ENCODE peak calls at places on chromosomes 7 and 10, in seven cellular contexts. V, M, X, G, R, W and K are unnamed samples.

GRCh38 chr7:44324204-44325126 is 929 bp downstream of the CAMK2B start:
- DNase-seq in V (no peak), M (no peak), X (no peak), G (no peak), R (no peak), W (no peak), K (no peak)

GRCh38 chr10:130234171-130234965 is 98.2 kb downstream of the GLRX3 start:
- DNase-seq in V (no peak), M (no peak), X (no peak), G (no peak), R (no peak), W (no peak), K (no peak)

GRCh38 chr10:89942217-89942616 is 240.8 kb downstream of the KIF20B start:
- DNase-seq in V (no peak), M (no peak), X (no peak), G (no peak), R (no peak), W (peak; percentile 43), K (no peak)

GRCh38 chr7:4694653-4695335 is 12.7 kb downstream of the FOXK1 start:
- DNase-seq in V (no peak), M (peak; percentile 45), X (peak; percentile 45), G (no peak), R (no peak), W (no peak), K (no peak)

GRCh38 chr10:110901954-110902819 is 16.8 kb downstream of the BBIP1 start:
- DNase-seq in V (peak; percentile 29), M (peak; percentile 35), X (peak; percentile 48), G (no peak), R (no peak), W (peak; percentile 85), K (no peak)

GRCh38 chr7:69690329-69690728 is 92.1 kb downstream of the AUTS2 start:
- DNase-seq in V (no peak), M (no peak), X (no peak), G (no peak), R (no peak), W (no peak), K (no peak)

GRCh38 chr10:129385600-129385999 is 81.4 kb upstream of the MGMT start:
- DNase-seq in V (no peak), M (no peak), X (no peak), G (no peak), R (no peak), W (no peak), K (no peak)

GRCh38 chr7:43379197-43379596 is 203.7 kb upstream of the STK17A start:
- DNase-seq in V (no peak), M (no peak), X (no peak), G (no peak), R (no peak), W (no peak), K (no peak)

GRCh38 chr10:11401314-11402222 is 209.9 kb downstream of the USP6NL start:
- DNase-seq in V (no peak), M (no peak), X (no peak), G (no peak), R (no peak), W (no peak), K (no peak)

GRCh38 chr7:120857558-120858298 is at the start of gene TSPAN12:
- DNase-seq in V (no peak), M (peak; percentile 63), X (no peak), G (peak; percentile 82), R (peak; percentile 91), W (peak; percentile 48), K (peak; percentile 54)

GRCh38 chr10:89575037-89575436 is 39.6 kb upstream of the SLC16A12 start:
- DNase-seq in V (no peak), M (no peak), X (no peak), G (no peak), R (no peak), W (no peak), K (no peak)

GRCh38 chr7:47464266-47464665 is 117.6 kb downstream of the TNS3 start:
- DNase-seq in V (no peak), M (no peak), X (no peak), G (no peak), R (no peak), W (no peak), K (no peak)

GRCh38 chr7:87129836-87130235 is 22.4 kb upstream of the DMTF1 start:
- DNase-seq in V (no peak), M (no peak), X (no peak), G (no peak), R (no peak), W (no peak), K (no peak)

GRCh38 chr10:3350205-3350604 is 177.6 kb upstream of the PITRM1 start:
- DNase-seq in V (no peak), M (no peak), X (no peak), G (no peak), R (no peak), W (no peak), K (no peak)

GRCh38 chr10:6384847-6385246 is 182.1 kb downstream of the PFKFB3 start:
- DNase-seq in V (no peak), M (no peak), X (no peak), G (no peak), R (no peak), W (no peak), K (no peak)

GRCh38 chr7:42253316-42253715 is 16.3 kb upstream of the GLI3 start:
- DNase-seq in V (no peak), M (no peak), X (no peak), G (no peak), R (no peak), W (peak; percentile 25), K (no peak)

GRCh38 chr10:105837951-105838350 is 1196.9 kb downstream of the SORCS3 start:
- DNase-seq in V (no peak), M (no peak), X (no peak), G (no peak), R (no peak), W (peak; percentile 4), K (no peak)

GRCh38 chr10:70118196-70118595 is 14.4 kb downstream of the AIFM2 start:
- DNase-seq in V (no peak), M (no peak), X (no peak), G (no peak), R (no peak), W (no peak), K (no peak)

GRCh38 chr10:114751856-114752255 is 69.7 kb upstream of the FHIP2A start:
- DNase-seq in V (peak; percentile 35), M (no peak), X (peak; percentile 61), G (no peak), R (no peak), W (peak; percentile 74), K (no peak)

GRCh38 chr10:127044191-127044590 is 139.0 kb downstream of the DOCK1 start:
- DNase-seq in V (no peak), M (no peak), X (no peak), G (no peak), R (no peak), W (peak; percentile 80), K (no peak)

DNA sequence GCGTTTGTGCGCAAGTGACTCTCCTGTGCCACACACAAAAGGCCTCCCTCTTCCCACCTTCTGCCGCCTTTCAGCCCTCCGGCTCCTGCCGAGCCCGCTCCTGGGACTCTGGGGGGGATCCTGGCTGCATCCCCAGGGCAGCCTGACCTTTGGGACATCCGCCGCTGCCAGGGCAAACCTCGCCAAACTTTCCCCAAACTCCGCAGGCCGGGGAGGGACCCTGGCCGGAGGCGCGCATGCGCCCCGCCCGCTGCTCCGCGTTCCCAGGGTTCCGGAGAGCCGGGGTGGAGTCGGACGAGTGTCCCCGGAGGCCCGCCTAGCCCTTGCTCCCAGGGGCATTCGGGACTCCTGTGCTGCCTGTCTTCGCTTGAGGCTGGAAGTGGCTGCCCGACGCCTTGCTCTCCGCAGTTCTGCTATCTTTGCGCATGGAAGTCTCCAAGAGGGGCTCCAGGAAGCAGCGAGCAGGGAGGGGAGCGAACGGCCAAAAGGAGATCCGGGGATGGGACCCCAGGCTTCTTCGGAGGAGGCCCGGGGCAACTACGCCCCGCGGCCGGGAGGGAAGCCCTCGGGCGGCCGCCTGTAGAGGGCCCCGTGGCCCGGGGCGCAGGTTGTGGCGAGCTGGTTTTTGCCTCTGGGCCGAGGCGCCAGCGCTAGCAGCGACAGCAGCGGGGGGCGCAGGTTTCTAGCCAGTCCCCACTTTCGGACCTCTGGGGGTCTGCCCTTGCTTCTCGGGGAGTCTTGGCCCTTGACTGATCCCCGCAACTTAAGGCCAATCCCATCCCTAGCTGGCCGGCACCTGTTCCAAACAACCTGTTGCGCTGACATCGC is 7.0 kb downstream of the PTF1A start:
- DNase-seq in V (no peak), M (no peak), X (no peak), G (peak; percentile 54), R (no peak), W (peak; percentile 26), K (no peak)
- TF ChIP-seq CTCF in V (no peak), M (no peak), X (no peak), G (peak; percentile 37), R (no peak), W (no peak), K (no peak)

GRCh38 chr7:40579401-40579800 is 444.6 kb downstream of the SUGCT start:
- DNase-seq in V (no peak), M (peak; percentile 60), X (no peak), G (no peak), R (no peak), W (peak; percentile 25), K (no peak)
- TF ChIP-seq CTCF in V (no peak), M (peak; percentile 48), X (no peak), G (no peak), R (no peak), W (no peak), K (no peak)

DNA sequence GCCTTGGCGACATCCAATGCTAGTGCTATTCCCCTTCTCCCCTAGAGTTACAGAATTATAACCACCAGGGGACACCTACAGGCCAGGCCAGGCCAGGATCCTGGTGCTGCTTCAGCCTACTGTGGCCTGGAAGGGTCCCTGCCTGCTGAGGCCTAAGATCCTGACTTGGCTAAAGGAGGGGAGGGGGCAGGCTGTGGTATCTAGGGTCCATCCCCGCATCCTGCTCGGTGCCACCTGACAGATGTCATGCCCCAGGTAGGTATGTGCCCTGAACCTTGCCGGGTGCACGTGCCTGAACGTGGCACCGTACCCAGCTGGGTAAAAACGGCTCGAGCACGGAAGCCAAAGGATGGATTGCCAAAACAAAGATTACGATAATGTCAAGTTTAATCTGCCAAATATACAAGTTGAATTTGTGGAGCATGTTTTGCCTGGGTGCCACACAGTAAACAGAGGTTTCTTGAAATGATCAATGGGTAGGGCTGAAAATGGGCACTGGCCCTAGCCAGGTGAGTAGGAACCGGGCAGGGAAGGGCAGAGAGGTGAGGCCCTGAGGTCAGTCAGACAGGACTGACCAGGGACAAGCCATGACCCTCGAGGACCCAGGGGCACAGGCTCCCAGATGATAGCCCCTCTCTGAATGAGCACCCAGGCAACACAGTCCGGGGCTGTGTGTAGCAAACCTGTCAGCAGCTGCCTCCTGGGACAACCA is 12.6 kb downstream of the PDAP1 start:
- DNase-seq in V (no peak), M (no peak), X (no peak), G (no peak), R (no peak), W (no peak), K (no peak)
- TF ChIP-seq CTCF in V (peak; percentile 16), M (peak; percentile 32), X (no peak), G (no peak), R (no peak), W (no peak), K (no peak)

GRCh38 chr10:95364342-95364741 is 73.5 kb upstream of the PDLIM1 start:
- DNase-seq in V (no peak), M (no peak), X (no peak), G (no peak), R (no peak), W (no peak), K (no peak)

GRCh38 chr10:95359466-95359865 is 68.7 kb upstream of the PDLIM1 start:
- DNase-seq in V (no peak), M (no peak), X (no peak), G (no peak), R (no peak), W (no peak), K (no peak)

GRCh38 chr10:95360122-95360715 is 69.4 kb upstream of the PDLIM1 start:
- DNase-seq in V (no peak), M (peak; percentile 20), X (no peak), G (no peak), R (no peak), W (peak; percentile 39), K (no peak)

GRCh38 chr10:95363303-95363912 is 72.6 kb upstream of the PDLIM1 start:
- DNase-seq in V (no peak), M (peak; percentile 56), X (peak; percentile 21), G (peak; percentile 43), R (peak; percentile 77), W (peak; percentile 52), K (no peak)
- TF ChIP-seq CTCF in V (peak; percentile 80), M (peak; percentile 75), X (peak; percentile 82), G (peak; percentile 96), R (peak; percentile 83), W (peak; percentile 85), K (no peak)